ENCODE peak calls at places on chromosomes 2 and 18, in eight cellular contexts. One of them, this sample, is unnamed. For H3K4me1, the result is how much of the 10 kb centered on the place peaks cover.

GRCh38 chr2:174748948-174749347 is 15.3 kb downstream of the CHRNA1 start:
- DNase-seq in tibial artery: no peak
- DNase-seq in ovary: peak
- DNase-seq in prostate gland: peak
- DNase-seq in colonic mucosa: peak
- DNase-seq in lower lobe of right lung: no peak
- DNase-seq in body of pancreas: peak
- DNase-seq in suprapubic skin: no peak
- DNase-seq in this sample: no peak

GRCh38 chr2:72115361-72116080 is 32.1 kb downstream of the CYP26B1 start:
- DNase-seq in tibial artery: peak
- DNase-seq in prostate gland: peak
- DNase-seq in lower lobe of right lung: peak
- DNase-seq in suprapubic skin: no peak
- DNase-seq in colonic mucosa: peak
- DNase-seq in ovary: no peak
- DNase-seq in body of pancreas: no peak
- DNase-seq in this sample: peak

GRCh38 chr18:79681484-79682387 is 2.1 kb downstream of the CTDP1 start:
- DNase-seq in prostate gland: peak
- DNase-seq in ovary: no peak
- DNase-seq in lower lobe of right lung: no peak
- DNase-seq in colonic mucosa: peak
- DNase-seq in tibial artery: peak
- DNase-seq in suprapubic skin: no peak
- DNase-seq in body of pancreas: peak
- DNase-seq in this sample: no peak

GRCh38 chr2:53576361-53576620 is 191.3 kb upstream of the CHAC2 start:
- DNase-seq in ovary: no peak
- DNase-seq in prostate gland: no peak
- DNase-seq in colonic mucosa: no peak
- DNase-seq in tibial artery: no peak
- DNase-seq in body of pancreas: no peak
- DNase-seq in lower lobe of right lung: no peak
- DNase-seq in suprapubic skin: no peak
- DNase-seq in this sample: no peak

GRCh38 chr2:235240574-235240973 is 253.3 kb upstream of the AGAP1 start:
- DNase-seq in suprapubic skin: no peak
- DNase-seq in tibial artery: no peak
- DNase-seq in prostate gland: no peak
- DNase-seq in colonic mucosa: no peak
- DNase-seq in lower lobe of right lung: no peak
- DNase-seq in ovary: no peak
- DNase-seq in body of pancreas: no peak
- DNase-seq in this sample: no peak

GRCh38 chr2:38850045-38850444 is 25.7 kb downstream of the DHX57 start:
- DNase-seq in colonic mucosa: no peak
- DNase-seq in ovary: no peak
- DNase-seq in prostate gland: no peak
- DNase-seq in lower lobe of right lung: no peak
- DNase-seq in suprapubic skin: no peak
- DNase-seq in body of pancreas: no peak
- DNase-seq in tibial artery: no peak
- DNase-seq in this sample: no peak

GRCh38 chr18:12251311-12251710 is 2.9 kb upstream of the CIDEA start:
- DNase-seq in tibial artery: no peak
- DNase-seq in prostate gland: no peak
- DNase-seq in body of pancreas: no peak
- DNase-seq in ovary: no peak
- DNase-seq in colonic mucosa: no peak
- DNase-seq in suprapubic skin: no peak
- DNase-seq in lower lobe of right lung: no peak
- DNase-seq in this sample: no peak

GRCh38 chr2:174561283-174562275 is 36.0 kb downstream of the WIPF1 start:
- DNase-seq in tibial artery: peak
- DNase-seq in suprapubic skin: no peak
- DNase-seq in ovary: peak
- DNase-seq in colonic mucosa: no peak
- DNase-seq in lower lobe of right lung: no peak
- DNase-seq in body of pancreas: peak
- DNase-seq in prostate gland: peak
- DNase-seq in this sample: peak

GRCh38 chr2:28870146-28870891 is at the start of gene TRMT61B:
- DNase-seq in colonic mucosa: peak
- DNase-seq in tibial artery: peak
- DNase-seq in suprapubic skin: peak
- DNase-seq in lower lobe of right lung: peak
- DNase-seq in body of pancreas: peak
- DNase-seq in ovary: peak
- DNase-seq in prostate gland: peak
- DNase-seq in this sample: peak

GRCh38 chr2:99636432-99637034 is 146.7 kb upstream of the REV1 start:
- DNase-seq in ovary: peak
- DNase-seq in body of pancreas: peak
- DNase-seq in prostate gland: no peak
- DNase-seq in colonic mucosa: peak
- DNase-seq in suprapubic skin: no peak
- DNase-seq in tibial artery: peak
- DNase-seq in lower lobe of right lung: peak
- DNase-seq in this sample: peak

GRCh38 chr2:45889053-45889452 is 237.6 kb downstream of the PRKCE start:
- DNase-seq in lower lobe of right lung: peak
- DNase-seq in prostate gland: no peak
- DNase-seq in colonic mucosa: no peak
- DNase-seq in suprapubic skin: no peak
- DNase-seq in body of pancreas: peak
- DNase-seq in ovary: no peak
- DNase-seq in tibial artery: no peak
- DNase-seq in this sample: no peak

GRCh38 chr2:146312899-146313298 is 1531.9 kb upstream of the ACVR2A start:
- DNase-seq in body of pancreas: no peak
- DNase-seq in tibial artery: no peak
- DNase-seq in colonic mucosa: no peak
- DNase-seq in ovary: no peak
- DNase-seq in prostate gland: no peak
- DNase-seq in suprapubic skin: no peak
- DNase-seq in lower lobe of right lung: no peak
- DNase-seq in this sample: no peak

GRCh38 chr2:182744490-182744889 is 28.4 kb downstream of the DNAJC10 start:
- DNase-seq in tibial artery: no peak
- DNase-seq in prostate gland: no peak
- DNase-seq in lower lobe of right lung: no peak
- DNase-seq in ovary: no peak
- DNase-seq in suprapubic skin: no peak
- DNase-seq in body of pancreas: no peak
- DNase-seq in colonic mucosa: no peak
- DNase-seq in this sample: no peak

GRCh38 chr2:127048618-127048935 is 58.4 kb downstream of the BIN1 start:
- DNase-seq in colonic mucosa: no peak
- DNase-seq in tibial artery: no peak
- DNase-seq in body of pancreas: no peak
- DNase-seq in ovary: peak
- DNase-seq in prostate gland: no peak
- DNase-seq in lower lobe of right lung: no peak
- DNase-seq in suprapubic skin: no peak
- DNase-seq in this sample: no peak

GRCh38 chr2:46943881-46944798 is 28.5 kb upstream of the MCFD2 start:
- DNase-seq in ovary: no peak
- DNase-seq in colonic mucosa: no peak
- DNase-seq in lower lobe of right lung: no peak
- DNase-seq in suprapubic skin: peak
- DNase-seq in tibial artery: no peak
- DNase-seq in prostate gland: no peak
- DNase-seq in body of pancreas: no peak
- DNase-seq in this sample: no peak

GRCh38 chr2:209986405-209986804 is 16.0 kb upstream of the RPE start:
- DNase-seq in lower lobe of right lung: no peak
- DNase-seq in body of pancreas: no peak
- DNase-seq in suprapubic skin: no peak
- DNase-seq in ovary: no peak
- DNase-seq in colonic mucosa: no peak
- DNase-seq in tibial artery: no peak
- DNase-seq in prostate gland: no peak
- DNase-seq in this sample: no peak
- H3K27ac ChIP-seq in lower lobe of right lung: no peak
- H3K27ac ChIP-seq in body of pancreas: no peak
- H3K27ac ChIP-seq in suprapubic skin: no peak
- H3K27ac ChIP-seq in ovary: no peak
- H3K27ac ChIP-seq in colonic mucosa: no peak
- H3K27ac ChIP-seq in tibial artery: no peak
- H3K27ac ChIP-seq in prostate gland: no peak
- H3K27ac ChIP-seq in this sample: no peak

DNA sequence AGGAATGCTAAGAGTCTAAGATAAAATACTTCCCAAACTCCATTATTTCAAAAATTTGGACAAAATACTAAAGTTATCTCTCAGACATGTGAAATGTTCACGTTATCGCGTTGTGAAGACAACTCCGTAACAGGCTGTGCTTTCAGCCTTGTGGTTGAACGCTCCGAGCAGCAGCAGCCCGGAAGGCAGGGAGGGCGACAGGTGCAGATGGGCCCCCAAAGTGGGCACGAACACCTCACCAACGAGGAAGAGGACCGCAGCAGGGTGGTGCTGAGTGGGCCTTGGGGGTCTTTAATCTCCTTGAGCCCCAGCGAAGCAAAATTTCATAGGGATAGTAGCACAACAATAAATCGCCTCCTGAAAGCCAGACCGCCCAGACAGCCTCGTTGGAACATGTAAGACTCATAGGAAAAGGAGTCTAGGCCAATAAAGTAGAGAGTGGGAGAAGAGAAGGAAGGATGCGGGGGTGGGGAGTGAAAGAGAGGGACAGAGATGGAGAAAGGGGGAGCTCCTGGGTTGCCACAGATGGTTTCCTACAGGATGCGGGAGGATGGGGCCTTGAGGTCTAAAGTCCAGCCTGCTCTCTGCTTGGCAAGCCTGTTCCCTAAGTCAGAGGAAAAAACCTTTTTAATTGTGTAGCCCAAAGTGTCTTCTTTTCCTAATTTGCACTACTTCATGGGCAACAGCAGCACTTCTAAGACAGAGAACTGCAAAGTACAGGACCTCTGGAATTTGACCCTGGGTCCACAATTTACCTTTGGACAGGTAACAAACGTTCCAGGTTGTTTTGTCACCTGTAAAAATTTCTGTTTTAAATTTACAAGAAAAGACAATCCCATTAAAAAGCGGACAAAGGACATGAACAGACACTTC is 1.3 kb upstream of the FAM110C start:
- DNase-seq in ovary: peak
- DNase-seq in body of pancreas: peak
- DNase-seq in colonic mucosa: no peak
- DNase-seq in suprapubic skin: no peak
- DNase-seq in tibial artery: no peak
- DNase-seq in prostate gland: no peak
- DNase-seq in lower lobe of right lung: no peak
- DNase-seq in this sample: no peak
- H3K4me1 ChIP-seq in ovary: under half
- H3K4me1 ChIP-seq in body of pancreas: under half
- H3K4me1 ChIP-seq in colonic mucosa: under half
- H3K4me1 ChIP-seq in suprapubic skin: under half
- H3K4me1 ChIP-seq in tibial artery: under half
- H3K4me1 ChIP-seq in prostate gland: under half
- H3K4me1 ChIP-seq in lower lobe of right lung: under half
- H3K4me1 ChIP-seq in this sample: under half

GRCh38 chr2:31192396-31193065 is 24.8 kb downstream of the CAPN14 start:
- DNase-seq in suprapubic skin: no peak
- DNase-seq in tibial artery: no peak
- DNase-seq in lower lobe of right lung: no peak
- DNase-seq in prostate gland: no peak
- DNase-seq in body of pancreas: no peak
- DNase-seq in ovary: no peak
- DNase-seq in colonic mucosa: no peak
- DNase-seq in this sample: no peak

GRCh38 chr2:31190188-31190587 is 27.1 kb downstream of the CAPN14 start:
- DNase-seq in lower lobe of right lung: no peak
- DNase-seq in suprapubic skin: no peak
- DNase-seq in tibial artery: no peak
- DNase-seq in colonic mucosa: no peak
- DNase-seq in ovary: no peak
- DNase-seq in body of pancreas: no peak
- DNase-seq in prostate gland: no peak
- DNase-seq in this sample: no peak

GRCh38 chr2:31193806-31194205 is 23.5 kb downstream of the CAPN14 start:
- DNase-seq in colonic mucosa: no peak
- DNase-seq in ovary: no peak
- DNase-seq in lower lobe of right lung: no peak
- DNase-seq in tibial artery: no peak
- DNase-seq in suprapubic skin: no peak
- DNase-seq in prostate gland: no peak
- DNase-seq in body of pancreas: no peak
- DNase-seq in this sample: no peak

GRCh38 chr2:31193066-31193396 is 24.3 kb downstream of the CAPN14 start:
- DNase-seq in prostate gland: no peak
- DNase-seq in colonic mucosa: no peak
- DNase-seq in suprapubic skin: no peak
- DNase-seq in body of pancreas: no peak
- DNase-seq in ovary: no peak
- DNase-seq in lower lobe of right lung: no peak
- DNase-seq in tibial artery: no peak
- DNase-seq in this sample: no peak

DNA sequence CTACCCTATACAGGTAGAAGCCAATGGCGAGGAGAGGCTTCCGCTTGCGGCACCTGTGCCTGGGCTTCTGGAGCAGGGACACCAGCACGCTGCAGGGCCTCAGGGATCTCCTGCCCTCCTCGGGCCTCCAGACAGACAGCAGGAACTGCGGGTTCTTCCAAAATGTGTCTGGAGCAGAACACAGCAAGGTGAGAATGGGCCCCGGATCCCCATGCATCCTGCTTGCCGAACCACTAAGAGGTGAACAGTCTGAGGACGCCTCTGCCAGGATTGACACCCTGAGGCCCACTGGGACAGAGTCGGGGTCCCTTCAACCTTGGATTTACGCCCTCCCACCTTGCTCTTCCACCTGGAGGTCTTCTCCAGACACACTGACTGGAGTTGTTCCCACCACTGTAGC is 25.4 kb downstream of the CAPN14 start:
- DNase-seq in lower lobe of right lung: no peak
- DNase-seq in suprapubic skin: no peak
- DNase-seq in ovary: no peak
- DNase-seq in tibial artery: no peak
- DNase-seq in prostate gland: no peak
- DNase-seq in body of pancreas: no peak
- DNase-seq in colonic mucosa: no peak
- DNase-seq in this sample: no peak
- H3K27ac ChIP-seq in lower lobe of right lung: no peak
- H3K27ac ChIP-seq in suprapubic skin: no peak
- H3K27ac ChIP-seq in ovary: no peak
- H3K27ac ChIP-seq in tibial artery: no peak
- H3K27ac ChIP-seq in prostate gland: no peak
- H3K27ac ChIP-seq in body of pancreas: no peak
- H3K27ac ChIP-seq in colonic mucosa: no peak
- H3K27ac ChIP-seq in this sample: no peak

DNA sequence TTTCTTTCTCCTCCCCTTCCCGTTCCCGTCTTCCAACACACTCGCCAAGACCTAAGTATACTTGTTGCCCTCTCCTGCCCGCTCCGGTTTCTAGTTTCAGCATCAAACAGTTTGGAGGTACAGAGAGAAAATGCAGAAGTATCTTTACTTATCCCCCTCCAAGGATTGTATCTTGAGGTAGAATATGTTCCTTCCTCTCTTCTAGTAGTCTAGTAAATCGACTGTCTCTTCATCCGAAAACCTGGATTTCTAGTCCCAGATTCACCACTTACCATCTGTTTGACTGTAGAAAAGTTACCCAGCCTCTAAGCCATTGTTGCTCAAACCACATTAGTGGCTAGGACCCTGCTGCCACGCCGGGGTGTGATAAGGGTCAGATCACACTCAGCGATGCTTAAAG is 800 bp downstream of the EIF4E2 start:
- DNase-seq in lower lobe of right lung: no peak
- DNase-seq in colonic mucosa: no peak
- DNase-seq in prostate gland: no peak
- DNase-seq in ovary: no peak
- DNase-seq in tibial artery: no peak
- DNase-seq in body of pancreas: no peak
- DNase-seq in suprapubic skin: no peak
- DNase-seq in this sample: no peak
- H3K4me1 ChIP-seq in lower lobe of right lung: under half
- H3K4me1 ChIP-seq in colonic mucosa: under half
- H3K4me1 ChIP-seq in prostate gland: under half
- H3K4me1 ChIP-seq in ovary: under half
- H3K4me1 ChIP-seq in tibial artery: under half
- H3K4me1 ChIP-seq in body of pancreas: under half
- H3K4me1 ChIP-seq in suprapubic skin: under half
- H3K4me1 ChIP-seq in this sample: under half

This sample was measured in psoas muscle.